ENCODE peak calls at places on chromosome 5, in nine cellular contexts. One of them, this sample, is unnamed.

GRCh38 chr5:74471875-74472274 is 168.7 kb downstream of the ENC1 start:
- DNase-seq in stimulated activated CD4-positive, alpha-beta T cell treated with anti-CD3 and anti-CD28 coated beads, Interleukin-1b, Interleukin-23, amount 100 ng/mL, for 1 hour: no peak
- DNase-seq in kidney glomerular epithelial cell: no peak
- DNase-seq in MM.1S: no peak
- DNase-seq in T-cell: no peak
- DNase-seq in activated CD8-positive, alpha-beta T cell treated with anti-CD3 and anti-CD28 coated beads, Interleukin-2, amount 10 ng/mL, durations not matched to agents 7 days and 5 days: no peak
- DNase-seq in right lobe of liver: no peak
- DNase-seq in activated naive CD4-positive, alpha-beta T cell treated with anti-CD3 and anti-CD28 coated beads for 36 hours: no peak
- DNase-seq in spleen: no peak
- DNase-seq in this sample: no peak

GRCh38 chr5:159290741-159291140 is 27.7 kb downstream of the UBLCP1 start:
- DNase-seq in activated naive CD4-positive, alpha-beta T cell treated with anti-CD3 and anti-CD28 coated beads for 36 hours: no peak
- DNase-seq in stimulated activated CD4-positive, alpha-beta T cell treated with anti-CD3 and anti-CD28 coated beads, Interleukin-1b, Interleukin-23, amount 100 ng/mL, for 1 hour: no peak
- DNase-seq in MM.1S: no peak
- DNase-seq in kidney glomerular epithelial cell: no peak
- DNase-seq in right lobe of liver: no peak
- DNase-seq in spleen: no peak
- DNase-seq in T-cell: no peak
- DNase-seq in activated CD8-positive, alpha-beta T cell treated with anti-CD3 and anti-CD28 coated beads, Interleukin-2, amount 10 ng/mL, durations not matched to agents 7 days and 5 days: no peak
- DNase-seq in this sample: no peak

GRCh38 chr5:43019293-43019614 is 20.9 kb downstream of the ANXA2R start:
- DNase-seq in T-cell: no peak
- DNase-seq in activated naive CD4-positive, alpha-beta T cell treated with anti-CD3 and anti-CD28 coated beads for 36 hours: no peak
- DNase-seq in right lobe of liver: no peak
- DNase-seq in kidney glomerular epithelial cell: no peak
- DNase-seq in MM.1S: no peak
- DNase-seq in stimulated activated CD4-positive, alpha-beta T cell treated with anti-CD3 and anti-CD28 coated beads, Interleukin-1b, Interleukin-23, amount 100 ng/mL, for 1 hour: no peak
- DNase-seq in activated CD8-positive, alpha-beta T cell treated with anti-CD3 and anti-CD28 coated beads, Interleukin-2, amount 10 ng/mL, durations not matched to agents 7 days and 5 days: no peak
- DNase-seq in spleen: no peak
- DNase-seq in this sample: no peak

GRCh38 chr5:168359820-168360460 is 68.5 kb downstream of the WWC1 start:
- DNase-seq in spleen: no peak
- DNase-seq in stimulated activated CD4-positive, alpha-beta T cell treated with anti-CD3 and anti-CD28 coated beads, Interleukin-1b, Interleukin-23, amount 100 ng/mL, for 1 hour: no peak
- DNase-seq in activated naive CD4-positive, alpha-beta T cell treated with anti-CD3 and anti-CD28 coated beads for 36 hours: no peak
- DNase-seq in T-cell: no peak
- DNase-seq in MM.1S: no peak
- DNase-seq in right lobe of liver: no peak
- DNase-seq in activated CD8-positive, alpha-beta T cell treated with anti-CD3 and anti-CD28 coated beads, Interleukin-2, amount 10 ng/mL, durations not matched to agents 7 days and 5 days: no peak
- DNase-seq in kidney glomerular epithelial cell: no peak
- DNase-seq in this sample: no peak

GRCh38 chr5:109907189-109907588 is 217.5 kb downstream of the MAN2A1 start:
- DNase-seq in stimulated activated CD4-positive, alpha-beta T cell treated with anti-CD3 and anti-CD28 coated beads, Interleukin-1b, Interleukin-23, amount 100 ng/mL, for 1 hour: no peak
- DNase-seq in T-cell: no peak
- DNase-seq in MM.1S: no peak
- DNase-seq in activated CD8-positive, alpha-beta T cell treated with anti-CD3 and anti-CD28 coated beads, Interleukin-2, amount 10 ng/mL, durations not matched to agents 7 days and 5 days: no peak
- DNase-seq in spleen: no peak
- DNase-seq in activated naive CD4-positive, alpha-beta T cell treated with anti-CD3 and anti-CD28 coated beads for 36 hours: no peak
- DNase-seq in right lobe of liver: no peak
- DNase-seq in kidney glomerular epithelial cell: no peak
- DNase-seq in this sample: no peak

GRCh38 chr5:174608631-174609097 is 115.7 kb upstream of the MSX2 start:
- DNase-seq in right lobe of liver: peak; percentile 53
- DNase-seq in spleen: peak; percentile 81
- DNase-seq in stimulated activated CD4-positive, alpha-beta T cell treated with anti-CD3 and anti-CD28 coated beads, Interleukin-1b, Interleukin-23, amount 100 ng/mL, for 1 hour: no peak
- DNase-seq in kidney glomerular epithelial cell: no peak
- DNase-seq in activated naive CD4-positive, alpha-beta T cell treated with anti-CD3 and anti-CD28 coated beads for 36 hours: peak; percentile 15
- DNase-seq in T-cell: no peak
- DNase-seq in activated CD8-positive, alpha-beta T cell treated with anti-CD3 and anti-CD28 coated beads, Interleukin-2, amount 10 ng/mL, durations not matched to agents 7 days and 5 days: no peak
- DNase-seq in MM.1S: no peak
- DNase-seq in this sample: no peak

GRCh38 chr5:137273511-137273910 is 225.6 kb downstream of the SPOCK1 start:
- DNase-seq in stimulated activated CD4-positive, alpha-beta T cell treated with anti-CD3 and anti-CD28 coated beads, Interleukin-1b, Interleukin-23, amount 100 ng/mL, for 1 hour: no peak
- DNase-seq in right lobe of liver: no peak
- DNase-seq in activated naive CD4-positive, alpha-beta T cell treated with anti-CD3 and anti-CD28 coated beads for 36 hours: no peak
- DNase-seq in kidney glomerular epithelial cell: peak; percentile 20
- DNase-seq in MM.1S: no peak
- DNase-seq in activated CD8-positive, alpha-beta T cell treated with anti-CD3 and anti-CD28 coated beads, Interleukin-2, amount 10 ng/mL, durations not matched to agents 7 days and 5 days: no peak
- DNase-seq in spleen: no peak
- DNase-seq in T-cell: no peak
- DNase-seq in this sample: no peak

GRCh38 chr5:65749221-65749844 is 27.3 kb downstream of the NLN start:
- DNase-seq in MM.1S: no peak
- DNase-seq in kidney glomerular epithelial cell: no peak
- DNase-seq in T-cell: no peak
- DNase-seq in right lobe of liver: no peak
- DNase-seq in activated CD8-positive, alpha-beta T cell treated with anti-CD3 and anti-CD28 coated beads, Interleukin-2, amount 10 ng/mL, durations not matched to agents 7 days and 5 days: no peak
- DNase-seq in activated naive CD4-positive, alpha-beta T cell treated with anti-CD3 and anti-CD28 coated beads for 36 hours: no peak
- DNase-seq in stimulated activated CD4-positive, alpha-beta T cell treated with anti-CD3 and anti-CD28 coated beads, Interleukin-1b, Interleukin-23, amount 100 ng/mL, for 1 hour: no peak
- DNase-seq in spleen: no peak
- DNase-seq in this sample: no peak

GRCh38 chr5:78793907-78794687 is 145.5 kb upstream of the LHFPL2 start:
- DNase-seq in T-cell: no peak
- DNase-seq in MM.1S: no peak
- DNase-seq in activated CD8-positive, alpha-beta T cell treated with anti-CD3 and anti-CD28 coated beads, Interleukin-2, amount 10 ng/mL, durations not matched to agents 7 days and 5 days: no peak
- DNase-seq in spleen: no peak
- DNase-seq in kidney glomerular epithelial cell: no peak
- DNase-seq in right lobe of liver: no peak
- DNase-seq in stimulated activated CD4-positive, alpha-beta T cell treated with anti-CD3 and anti-CD28 coated beads, Interleukin-1b, Interleukin-23, amount 100 ng/mL, for 1 hour: no peak
- DNase-seq in activated naive CD4-positive, alpha-beta T cell treated with anti-CD3 and anti-CD28 coated beads for 36 hours: no peak
- DNase-seq in this sample: no peak

GRCh38 chr5:169641253-169641652 is 4.2 kb downstream of the DOCK2 start:
- DNase-seq in right lobe of liver: no peak
- DNase-seq in stimulated activated CD4-positive, alpha-beta T cell treated with anti-CD3 and anti-CD28 coated beads, Interleukin-1b, Interleukin-23, amount 100 ng/mL, for 1 hour: no peak
- DNase-seq in kidney glomerular epithelial cell: no peak
- DNase-seq in spleen: no peak
- DNase-seq in activated naive CD4-positive, alpha-beta T cell treated with anti-CD3 and anti-CD28 coated beads for 36 hours: no peak
- DNase-seq in T-cell: no peak
- DNase-seq in activated CD8-positive, alpha-beta T cell treated with anti-CD3 and anti-CD28 coated beads, Interleukin-2, amount 10 ng/mL, durations not matched to agents 7 days and 5 days: no peak
- DNase-seq in MM.1S: no peak
- DNase-seq in this sample: no peak

GRCh38 chr5:15008476-15008875 is 136.9 kb upstream of the ANKH start:
- DNase-seq in T-cell: no peak
- DNase-seq in kidney glomerular epithelial cell: peak; percentile 77
- DNase-seq in activated naive CD4-positive, alpha-beta T cell treated with anti-CD3 and anti-CD28 coated beads for 36 hours: no peak
- DNase-seq in right lobe of liver: peak; percentile 96
- DNase-seq in stimulated activated CD4-positive, alpha-beta T cell treated with anti-CD3 and anti-CD28 coated beads, Interleukin-1b, Interleukin-23, amount 100 ng/mL, for 1 hour: no peak
- DNase-seq in MM.1S: no peak
- DNase-seq in activated CD8-positive, alpha-beta T cell treated with anti-CD3 and anti-CD28 coated beads, Interleukin-2, amount 10 ng/mL, durations not matched to agents 7 days and 5 days: no peak
- DNase-seq in spleen: no peak
- DNase-seq in this sample: no peak

GRCh38 chr5:6448622-6449464 is at the start of gene UBE2QL1:
- DNase-seq in stimulated activated CD4-positive, alpha-beta T cell treated with anti-CD3 and anti-CD28 coated beads, Interleukin-1b, Interleukin-23, amount 100 ng/mL, for 1 hour: no peak
- DNase-seq in activated CD8-positive, alpha-beta T cell treated with anti-CD3 and anti-CD28 coated beads, Interleukin-2, amount 10 ng/mL, durations not matched to agents 7 days and 5 days: no peak
- DNase-seq in spleen: peak; percentile 76
- DNase-seq in activated naive CD4-positive, alpha-beta T cell treated with anti-CD3 and anti-CD28 coated beads for 36 hours: peak; percentile 13
- DNase-seq in T-cell: no peak
- DNase-seq in kidney glomerular epithelial cell: no peak
- DNase-seq in right lobe of liver: no peak
- DNase-seq in MM.1S: peak; percentile 59
- DNase-seq in this sample: no peak

GRCh38 chr5:35810561-35810960 is 46.1 kb upstream of the IL7R start:
- DNase-seq in T-cell: no peak
- DNase-seq in activated CD8-positive, alpha-beta T cell treated with anti-CD3 and anti-CD28 coated beads, Interleukin-2, amount 10 ng/mL, durations not matched to agents 7 days and 5 days: no peak
- DNase-seq in MM.1S: no peak
- DNase-seq in stimulated activated CD4-positive, alpha-beta T cell treated with anti-CD3 and anti-CD28 coated beads, Interleukin-1b, Interleukin-23, amount 100 ng/mL, for 1 hour: no peak
- DNase-seq in activated naive CD4-positive, alpha-beta T cell treated with anti-CD3 and anti-CD28 coated beads for 36 hours: no peak
- DNase-seq in kidney glomerular epithelial cell: no peak
- DNase-seq in right lobe of liver: no peak
- DNase-seq in spleen: no peak
- DNase-seq in this sample: no peak

GRCh38 chr5:98474802-98475201 is 298.7 kb upstream of the RGMB start:
- DNase-seq in stimulated activated CD4-positive, alpha-beta T cell treated with anti-CD3 and anti-CD28 coated beads, Interleukin-1b, Interleukin-23, amount 100 ng/mL, for 1 hour: no peak
- DNase-seq in T-cell: no peak
- DNase-seq in MM.1S: no peak
- DNase-seq in kidney glomerular epithelial cell: no peak
- DNase-seq in spleen: no peak
- DNase-seq in activated CD8-positive, alpha-beta T cell treated with anti-CD3 and anti-CD28 coated beads, Interleukin-2, amount 10 ng/mL, durations not matched to agents 7 days and 5 days: no peak
- DNase-seq in right lobe of liver: no peak
- DNase-seq in activated naive CD4-positive, alpha-beta T cell treated with anti-CD3 and anti-CD28 coated beads for 36 hours: no peak
- DNase-seq in this sample: no peak

GRCh38 chr5:107676702-107677101 is 6.0 kb upstream of the EFNA5 start:
- DNase-seq in spleen: no peak
- DNase-seq in MM.1S: no peak
- DNase-seq in right lobe of liver: no peak
- DNase-seq in kidney glomerular epithelial cell: no peak
- DNase-seq in activated naive CD4-positive, alpha-beta T cell treated with anti-CD3 and anti-CD28 coated beads for 36 hours: no peak
- DNase-seq in stimulated activated CD4-positive, alpha-beta T cell treated with anti-CD3 and anti-CD28 coated beads, Interleukin-1b, Interleukin-23, amount 100 ng/mL, for 1 hour: no peak
- DNase-seq in activated CD8-positive, alpha-beta T cell treated with anti-CD3 and anti-CD28 coated beads, Interleukin-2, amount 10 ng/mL, durations not matched to agents 7 days and 5 days: no peak
- DNase-seq in T-cell: no peak
- DNase-seq in this sample: no peak

GRCh38 chr5:133340822-133341221 is 271.5 kb downstream of the FSTL4 start:
- DNase-seq in right lobe of liver: no peak
- DNase-seq in activated naive CD4-positive, alpha-beta T cell treated with anti-CD3 and anti-CD28 coated beads for 36 hours: no peak
- DNase-seq in activated CD8-positive, alpha-beta T cell treated with anti-CD3 and anti-CD28 coated beads, Interleukin-2, amount 10 ng/mL, durations not matched to agents 7 days and 5 days: no peak
- DNase-seq in spleen: no peak
- DNase-seq in stimulated activated CD4-positive, alpha-beta T cell treated with anti-CD3 and anti-CD28 coated beads, Interleukin-1b, Interleukin-23, amount 100 ng/mL, for 1 hour: no peak
- DNase-seq in kidney glomerular epithelial cell: no peak
- DNase-seq in T-cell: no peak
- DNase-seq in MM.1S: no peak
- DNase-seq in this sample: no peak

GRCh38 chr5:138926688-138927448 is 51.7 kb upstream of the LRRTM2 start:
- DNase-seq in stimulated activated CD4-positive, alpha-beta T cell treated with anti-CD3 and anti-CD28 coated beads, Interleukin-1b, Interleukin-23, amount 100 ng/mL, for 1 hour: no peak
- DNase-seq in MM.1S: no peak
- DNase-seq in spleen: no peak
- DNase-seq in activated CD8-positive, alpha-beta T cell treated with anti-CD3 and anti-CD28 coated beads, Interleukin-2, amount 10 ng/mL, durations not matched to agents 7 days and 5 days: no peak
- DNase-seq in activated naive CD4-positive, alpha-beta T cell treated with anti-CD3 and anti-CD28 coated beads for 36 hours: no peak
- DNase-seq in kidney glomerular epithelial cell: no peak
- DNase-seq in right lobe of liver: no peak
- DNase-seq in T-cell: no peak
- DNase-seq in this sample: no peak

GRCh38 chr5:37889612-37890317 is 49.9 kb upstream of the GDNF start:
- DNase-seq in activated CD8-positive, alpha-beta T cell treated with anti-CD3 and anti-CD28 coated beads, Interleukin-2, amount 10 ng/mL, durations not matched to agents 7 days and 5 days: no peak
- DNase-seq in stimulated activated CD4-positive, alpha-beta T cell treated with anti-CD3 and anti-CD28 coated beads, Interleukin-1b, Interleukin-23, amount 100 ng/mL, for 1 hour: no peak
- DNase-seq in spleen: no peak
- DNase-seq in kidney glomerular epithelial cell: no peak
- DNase-seq in T-cell: no peak
- DNase-seq in activated naive CD4-positive, alpha-beta T cell treated with anti-CD3 and anti-CD28 coated beads for 36 hours: no peak
- DNase-seq in MM.1S: no peak
- DNase-seq in right lobe of liver: no peak
- DNase-seq in this sample: no peak

GRCh38 chr5:170572453-170572852 is 68.6 kb downstream of the KCNIP1 start:
- DNase-seq in activated CD8-positive, alpha-beta T cell treated with anti-CD3 and anti-CD28 coated beads, Interleukin-2, amount 10 ng/mL, durations not matched to agents 7 days and 5 days: peak; percentile 26
- DNase-seq in T-cell: no peak
- DNase-seq in spleen: no peak
- DNase-seq in right lobe of liver: no peak
- DNase-seq in MM.1S: peak; percentile 33
- DNase-seq in activated naive CD4-positive, alpha-beta T cell treated with anti-CD3 and anti-CD28 coated beads for 36 hours: peak; percentile 94
- DNase-seq in kidney glomerular epithelial cell: peak; percentile 55
- DNase-seq in stimulated activated CD4-positive, alpha-beta T cell treated with anti-CD3 and anti-CD28 coated beads, Interleukin-1b, Interleukin-23, amount 100 ng/mL, for 1 hour: no peak
- DNase-seq in this sample: no peak

GRCh38 chr5:43561346-43561745 is 4.5 kb upstream of the PAIP1 start:
- DNase-seq in right lobe of liver: no peak
- DNase-seq in activated CD8-positive, alpha-beta T cell treated with anti-CD3 and anti-CD28 coated beads, Interleukin-2, amount 10 ng/mL, durations not matched to agents 7 days and 5 days: no peak
- DNase-seq in T-cell: no peak
- DNase-seq in kidney glomerular epithelial cell: no peak
- DNase-seq in activated naive CD4-positive, alpha-beta T cell treated with anti-CD3 and anti-CD28 coated beads for 36 hours: no peak
- DNase-seq in MM.1S: no peak
- DNase-seq in spleen: no peak
- DNase-seq in stimulated activated CD4-positive, alpha-beta T cell treated with anti-CD3 and anti-CD28 coated beads, Interleukin-1b, Interleukin-23, amount 100 ng/mL, for 1 hour: no peak
- DNase-seq in this sample: no peak

GRCh38 chr5:45507174-45507573 is 189.0 kb downstream of the HCN1 start:
- DNase-seq in activated CD8-positive, alpha-beta T cell treated with anti-CD3 and anti-CD28 coated beads, Interleukin-2, amount 10 ng/mL, durations not matched to agents 7 days and 5 days: no peak
- DNase-seq in spleen: no peak
- DNase-seq in kidney glomerular epithelial cell: no peak
- DNase-seq in T-cell: no peak
- DNase-seq in right lobe of liver: no peak
- DNase-seq in stimulated activated CD4-positive, alpha-beta T cell treated with anti-CD3 and anti-CD28 coated beads, Interleukin-1b, Interleukin-23, amount 100 ng/mL, for 1 hour: no peak
- DNase-seq in activated naive CD4-positive, alpha-beta T cell treated with anti-CD3 and anti-CD28 coated beads for 36 hours: no peak
- DNase-seq in MM.1S: no peak
- DNase-seq in this sample: no peak

GRCh38 chr5:84384604-84385575 is at the start of gene EDIL3:
- DNase-seq in kidney glomerular epithelial cell: peak; percentile 53
- DNase-seq in right lobe of liver: no peak
- DNase-seq in T-cell: no peak
- DNase-seq in activated naive CD4-positive, alpha-beta T cell treated with anti-CD3 and anti-CD28 coated beads for 36 hours: no peak
- DNase-seq in spleen: peak; percentile 69
- DNase-seq in activated CD8-positive, alpha-beta T cell treated with anti-CD3 and anti-CD28 coated beads, Interleukin-2, amount 10 ng/mL, durations not matched to agents 7 days and 5 days: no peak
- DNase-seq in stimulated activated CD4-positive, alpha-beta T cell treated with anti-CD3 and anti-CD28 coated beads, Interleukin-1b, Interleukin-23, amount 100 ng/mL, for 1 hour: no peak
- DNase-seq in MM.1S: peak; percentile 35
- DNase-seq in this sample: no peak

GRCh38 chr5:141513021-141513626 is 24.2 kb downstream of the PCDHGC5 start:
- DNase-seq in activated CD8-positive, alpha-beta T cell treated with anti-CD3 and anti-CD28 coated beads, Interleukin-2, amount 10 ng/mL, durations not matched to agents 7 days and 5 days: no peak
- DNase-seq in activated naive CD4-positive, alpha-beta T cell treated with anti-CD3 and anti-CD28 coated beads for 36 hours: peak; percentile 61
- DNase-seq in stimulated activated CD4-positive, alpha-beta T cell treated with anti-CD3 and anti-CD28 coated beads, Interleukin-1b, Interleukin-23, amount 100 ng/mL, for 1 hour: no peak
- DNase-seq in spleen: peak; percentile 86
- DNase-seq in right lobe of liver: no peak
- DNase-seq in MM.1S: no peak
- DNase-seq in kidney glomerular epithelial cell: peak; percentile 30
- DNase-seq in T-cell: peak; percentile 7
- DNase-seq in this sample: no peak

GRCh38 chr5:142540774-142541466 is 145.0 kb downstream of the FGF1 start:
- DNase-seq in spleen: no peak
- DNase-seq in stimulated activated CD4-positive, alpha-beta T cell treated with anti-CD3 and anti-CD28 coated beads, Interleukin-1b, Interleukin-23, amount 100 ng/mL, for 1 hour: no peak
- DNase-seq in T-cell: no peak
- DNase-seq in right lobe of liver: no peak
- DNase-seq in activated naive CD4-positive, alpha-beta T cell treated with anti-CD3 and anti-CD28 coated beads for 36 hours: no peak
- DNase-seq in activated CD8-positive, alpha-beta T cell treated with anti-CD3 and anti-CD28 coated beads, Interleukin-2, amount 10 ng/mL, durations not matched to agents 7 days and 5 days: no peak
- DNase-seq in MM.1S: no peak
- DNase-seq in kidney glomerular epithelial cell: no peak
- DNase-seq in this sample: no peak

GRCh38 chr5:53368966-53369605 is 111.3 kb upstream of the FST start:
- DNase-seq in kidney glomerular epithelial cell: no peak
- DNase-seq in right lobe of liver: no peak
- DNase-seq in MM.1S: no peak
- DNase-seq in activated naive CD4-positive, alpha-beta T cell treated with anti-CD3 and anti-CD28 coated beads for 36 hours: no peak
- DNase-seq in activated CD8-positive, alpha-beta T cell treated with anti-CD3 and anti-CD28 coated beads, Interleukin-2, amount 10 ng/mL, durations not matched to agents 7 days and 5 days: no peak
- DNase-seq in T-cell: no peak
- DNase-seq in spleen: no peak
- DNase-seq in stimulated activated CD4-positive, alpha-beta T cell treated with anti-CD3 and anti-CD28 coated beads, Interleukin-1b, Interleukin-23, amount 100 ng/mL, for 1 hour: no peak
- DNase-seq in this sample: no peak

GRCh38 chr5:56357426-56357825 is 124.3 kb upstream of the ANKRD55 start:
- DNase-seq in kidney glomerular epithelial cell: no peak
- DNase-seq in right lobe of liver: no peak
- DNase-seq in stimulated activated CD4-positive, alpha-beta T cell treated with anti-CD3 and anti-CD28 coated beads, Interleukin-1b, Interleukin-23, amount 100 ng/mL, for 1 hour: no peak
- DNase-seq in MM.1S: no peak
- DNase-seq in spleen: no peak
- DNase-seq in activated CD8-positive, alpha-beta T cell treated with anti-CD3 and anti-CD28 coated beads, Interleukin-2, amount 10 ng/mL, durations not matched to agents 7 days and 5 days: no peak
- DNase-seq in activated naive CD4-positive, alpha-beta T cell treated with anti-CD3 and anti-CD28 coated beads for 36 hours: no peak
- DNase-seq in T-cell: no peak
- DNase-seq in this sample: no peak

GRCh38 chr5:110056580-110057114 is 366.9 kb downstream of the MAN2A1 start:
- DNase-seq in stimulated activated CD4-positive, alpha-beta T cell treated with anti-CD3 and anti-CD28 coated beads, Interleukin-1b, Interleukin-23, amount 100 ng/mL, for 1 hour: no peak
- DNase-seq in T-cell: no peak
- DNase-seq in activated CD8-positive, alpha-beta T cell treated with anti-CD3 and anti-CD28 coated beads, Interleukin-2, amount 10 ng/mL, durations not matched to agents 7 days and 5 days: no peak
- DNase-seq in kidney glomerular epithelial cell: no peak
- DNase-seq in spleen: no peak
- DNase-seq in activated naive CD4-positive, alpha-beta T cell treated with anti-CD3 and anti-CD28 coated beads for 36 hours: no peak
- DNase-seq in right lobe of liver: no peak
- DNase-seq in MM.1S: no peak
- DNase-seq in this sample: no peak

GRCh38 chr5:75335952-75336624 is 932 bp upstream of the HMGCR start:
- DNase-seq in activated CD8-positive, alpha-beta T cell treated with anti-CD3 and anti-CD28 coated beads, Interleukin-2, amount 10 ng/mL, durations not matched to agents 7 days and 5 days: no peak
- DNase-seq in right lobe of liver: peak; percentile 53
- DNase-seq in T-cell: peak; percentile 1
- DNase-seq in kidney glomerular epithelial cell: peak; percentile 77
- DNase-seq in activated naive CD4-positive, alpha-beta T cell treated with anti-CD3 and anti-CD28 coated beads for 36 hours: no peak
- DNase-seq in stimulated activated CD4-positive, alpha-beta T cell treated with anti-CD3 and anti-CD28 coated beads, Interleukin-1b, Interleukin-23, amount 100 ng/mL, for 1 hour: no peak
- DNase-seq in spleen: no peak
- DNase-seq in MM.1S: peak; percentile 42
- DNase-seq in this sample: peak; percentile 39

GRCh38 chr5:32168460-32169033 is 5.6 kb downstream of the GOLPH3 start:
- DNase-seq in stimulated activated CD4-positive, alpha-beta T cell treated with anti-CD3 and anti-CD28 coated beads, Interleukin-1b, Interleukin-23, amount 100 ng/mL, for 1 hour: no peak
- DNase-seq in kidney glomerular epithelial cell: no peak
- DNase-seq in T-cell: no peak
- DNase-seq in spleen: no peak
- DNase-seq in right lobe of liver: no peak
- DNase-seq in MM.1S: no peak
- DNase-seq in activated naive CD4-positive, alpha-beta T cell treated with anti-CD3 and anti-CD28 coated beads for 36 hours: no peak
- DNase-seq in activated CD8-positive, alpha-beta T cell treated with anti-CD3 and anti-CD28 coated beads, Interleukin-2, amount 10 ng/mL, durations not matched to agents 7 days and 5 days: no peak
- DNase-seq in this sample: no peak

This sample was measured in DND-41.